ENCODE peak calls at places on chromosomes 11 and 22, in five cellular contexts. L is cardiac muscle cell; J is CD4-positive, alpha-beta T cell; K is heart right ventricle; A is kidney. T is an unnamed sample.

GRCh38 chr11:122069946-122070345 is 46.1 kb downstream of the BLID start:
- DNase-seq in L (peak; percentile 59), J (no peak), K (peak; percentile 33), A (peak; percentile 67), T (peak; percentile 64)

GRCh38 chr11:69644962-69645675 is 4.2 kb downstream of the CCND1 start:
- DNase-seq in L (no peak), J (no peak), K (no peak), A (peak; percentile 63), T (no peak)

GRCh38 chr11:101582242-101583052 is 1.4 kb downstream of the TRPC6 start:
- DNase-seq in L (peak; percentile 14), J (no peak), K (no peak), A (peak; percentile 57), T (no peak)

GRCh38 chr22:21047730-21048129 is 2.0 kb downstream of the LRRC74B start:
- DNase-seq in L (no peak), J (no peak), K (no peak), A (no peak), T (no peak)

GRCh38 chr11:117170210-117170609 is 8.3 kb upstream of the SIDT2 start:
- DNase-seq in L (no peak), J (no peak), K (no peak), A (no peak), T (no peak)

GRCh38 chr11:119540370-119541125 is 117.6 kb upstream of the THY1 start:
- DNase-seq in L (no peak), J (no peak), K (no peak), A (peak; percentile 41), T (no peak)

GRCh38 chr11:55106391-55106790 is 155.6 kb upstream of the TRIM48 start:
- DNase-seq in L (no peak), J (no peak), K (no peak), A (no peak), T (no peak)

GRCh38 chr11:87454246-87454645 is 416.5 kb downstream of the TMEM135 start:
- DNase-seq in L (no peak), J (no peak), K (no peak), A (no peak), T (no peak)

GRCh38 chr11:77968337-77968736 is 26.1 kb downstream of the INTS4 start:
- DNase-seq in L (no peak), J (no peak), K (no peak), A (no peak), T (no peak)

GRCh38 chr11:121741316-121741715 is 288.5 kb upstream of the SORL1-AS1 start:
- DNase-seq in L (no peak), J (no peak), K (no peak), A (no peak), T (no peak)

GRCh38 chr11:72813740-72814138 is 472 bp upstream of the ATG16L2 start:
- DNase-seq in L (peak; percentile 86), J (no peak), K (peak; percentile 83), A (no peak), T (peak; percentile 73)

GRCh38 chr11:75323609-75324008 is 27.9 kb downstream of the ARRB1 start:
- DNase-seq in L (no peak), J (no peak), K (no peak), A (no peak), T (no peak)

GRCh38 chr11:75663808-75664207 is 5.0 kb downstream of the MAP6 start:
- DNase-seq in L (no peak), J (no peak), K (no peak), A (no peak), T (no peak)

GRCh38 chr22:32204211-32204855 is 540 bp downstream of the RFPL2 start:
- DNase-seq in L (peak; percentile 43), J (no peak), K (no peak), A (no peak), T (peak; percentile 67)

GRCh38 chr11:39374963-39375698 is 2084.3 kb downstream of the LRRC4C start:
- DNase-seq in L (peak; percentile 51), J (no peak), K (no peak), A (no peak), T (no peak)

GRCh38 chr11:13761250-13761649 is 92.8 kb downstream of the FAR1 start:
- DNase-seq in L (no peak), J (no peak), K (no peak), A (no peak), T (no peak)

GRCh38 chr11:1852885-1853284 is at the start of gene LSP1:
- DNase-seq in L (no peak), J (peak; percentile 81), K (no peak), A (peak; percentile 82), T (no peak)

GRCh38 chr11:112785717-112786116 is 175.5 kb upstream of the NCAM1 start:
- DNase-seq in L (no peak), J (no peak), K (peak; percentile 53), A (no peak), T (no peak)

GRCh38 chr11:80606726-80607125 is 1165.9 kb upstream of the TENM4 start:
- DNase-seq in L (no peak), J (no peak), K (no peak), A (no peak), T (no peak)

GRCh38 chr11:100918551-100919500 is 210.8 kb downstream of the PGR start:
- DNase-seq in L (no peak), J (no peak), K (peak; percentile 29), A (no peak), T (no peak)

GRCh38 chr11:86795962-86796361 is 4.4 kb upstream of the PRSS23 start:
- DNase-seq in L (no peak), J (no peak), K (no peak), A (no peak), T (no peak)

GRCh38 chr11:101912823-101913284 is 2.0 kb upstream of the CEP126 start:
- DNase-seq in L (no peak), J (no peak), K (no peak), A (no peak), T (no peak)

GRCh38 chr11:9691865-9692264 is 28.0 kb downstream of the SWAP70 start:
- DNase-seq in L (no peak), J (no peak), K (no peak), A (no peak), T (no peak)

GRCh38 chr11:69525516-69526452 is 44.3 kb downstream of the LINC01488 start:
- DNase-seq in L (no peak), J (peak; percentile 22), K (no peak), A (peak; percentile 64), T (peak; percentile 17)

GRCh38 chr22:30731658-30732057 is 37.0 kb downstream of the OSBP2 start:
- DNase-seq in L (no peak), J (no peak), K (no peak), A (no peak), T (no peak)

GRCh38 chr11:121650520-121651266 is 197.9 kb upstream of the SORL1-AS1 start:
- DNase-seq in L (no peak), J (no peak), K (no peak), A (no peak), T (no peak)

GRCh38 chr11:31986201-31986889 is 104.5 kb upstream of the RCN1 start:
- DNase-seq in L (no peak), J (no peak), K (no peak), A (no peak), T (no peak)
- H3K27ac ChIP-seq in L (no peak overlapping the region), J (no peak overlapping the region), K (no peak overlapping the region), A (no peak overlapping the region), T (no peak overlapping the region)

GRCh38 chr11:123135863-123136446 is 59.1 kb downstream of the CLMP start:
- DNase-seq in L (no peak), J (no peak), K (peak; percentile 18), A (no peak), T (no peak)

GRCh38 chr11:123143476-123143875 is 51.6 kb downstream of the CLMP start:
- DNase-seq in L (no peak), J (no peak), K (no peak), A (no peak), T (no peak)

GRCh38 chr11:123132881-123133280 is 62.2 kb downstream of the CLMP start:
- DNase-seq in L (no peak), J (no peak), K (no peak), A (no peak), T (no peak)

GRCh38 chr11:123139206-123139605 is 55.8 kb downstream of the CLMP start:
- DNase-seq in L (no peak), J (no peak), K (no peak), A (no peak), T (no peak)

GRCh38 chr11:123137496-123138270 is 57.4 kb downstream of the CLMP start:
- DNase-seq in L (peak; percentile 88), J (no peak), K (peak; percentile 79), A (peak; percentile 97), T (peak; percentile 26)
- TF ChIP-seq CTCF in L (peak; percentile 23), J (no peak), K (no peak), A (no peak), T (no peak)

GRCh38 chr22:40486962-40487602 is 116.7 kb downstream of the SGSM3 start:
- DNase-seq in L (no peak), J (no peak), K (no peak), A (no peak), T (no peak)
- H3K27ac ChIP-seq in L (no peak overlapping the region), J (no peak overlapping the region), K (peak overlapping the region; percentile 56), A (no peak overlapping the region), T (no peak overlapping the region)

DNA sequence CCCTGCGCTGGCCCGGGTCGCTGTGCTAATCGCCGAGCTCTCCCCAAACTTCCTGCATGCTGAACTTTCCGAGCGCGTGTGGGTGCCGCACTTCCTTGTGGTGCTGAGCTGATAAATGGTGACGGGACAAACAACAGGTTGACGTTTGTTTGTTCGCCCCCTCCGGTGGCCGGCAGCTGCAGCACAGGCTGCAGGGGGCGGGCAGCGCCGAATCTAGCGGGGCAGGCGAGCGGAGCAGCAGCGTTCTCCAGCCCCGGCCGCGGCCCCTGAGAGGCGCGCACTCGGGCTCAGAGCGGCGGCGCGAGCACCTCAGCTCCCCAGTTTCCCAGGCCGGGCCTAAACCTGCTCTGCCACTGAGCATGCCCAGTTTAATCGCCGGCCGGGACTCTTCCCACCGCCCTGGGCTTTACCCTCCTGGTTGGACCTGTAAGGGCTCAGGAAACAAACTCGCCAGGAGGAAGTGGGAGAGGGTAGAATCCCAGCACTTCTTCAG is at the start of gene PDGFD:
- DNase-seq in L (peak; percentile 91), J (no peak), K (peak; percentile 65), A (peak; percentile 83), T (no peak)
- TF ChIP-seq CTCF in L (peak; percentile 60), J (no peak), K (peak; percentile 47), A (no peak), T (no peak)

T was measured in dorsolateral prefrontal cortex.